ENCODE peak calls at places on chromosomes 12 and 14, in nine cellular contexts. One of them, this sample, is unnamed.

GRCh38 chr12:47881826-47882427 is 22.9 kb downstream of the VDR start:
- DNase-seq in Right ventricle myocardium superior: no peak
- DNase-seq in NCI-H1417 treated with DMSO at 0.1 percent for 48 hours: no peak
- DNase-seq in mucosa of gallbladder: peak
- DNase-seq in astrocyte of the cerebellum: peak
- DNase-seq in substantia nigra: no peak
- DNase-seq in uterus: peak
- DNase-seq in naive B cell: no peak
- DNase-seq in HTR-8/SVneo: peak
- DNase-seq in this sample: no peak

GRCh38 chr12:117875652-117876491 is 92.9 kb downstream of the KSR2 start:
- DNase-seq in Right ventricle myocardium superior: peak
- DNase-seq in NCI-H1417 treated with DMSO at 0.1 percent for 48 hours: peak
- DNase-seq in mucosa of gallbladder: no peak
- DNase-seq in astrocyte of the cerebellum: no peak
- DNase-seq in substantia nigra: no peak
- DNase-seq in uterus: no peak
- DNase-seq in naive B cell: peak
- DNase-seq in HTR-8/SVneo: no peak
- DNase-seq in this sample: no peak

GRCh38 chr12:81692008-81692407 is 67.1 kb downstream of the PPFIA2 start:
- DNase-seq in Right ventricle myocardium superior: no peak
- DNase-seq in NCI-H1417 treated with DMSO at 0.1 percent for 48 hours: no peak
- DNase-seq in mucosa of gallbladder: peak
- DNase-seq in astrocyte of the cerebellum: no peak
- DNase-seq in substantia nigra: no peak
- DNase-seq in uterus: no peak
- DNase-seq in naive B cell: no peak
- DNase-seq in HTR-8/SVneo: no peak
- DNase-seq in this sample: no peak

GRCh38 chr14:34324363-34324795 is 137.7 kb downstream of the SPTSSA start:
- DNase-seq in Right ventricle myocardium superior: no peak
- DNase-seq in NCI-H1417 treated with DMSO at 0.1 percent for 48 hours: no peak
- DNase-seq in mucosa of gallbladder: peak
- DNase-seq in astrocyte of the cerebellum: no peak
- DNase-seq in substantia nigra: no peak
- DNase-seq in uterus: no peak
- DNase-seq in naive B cell: no peak
- DNase-seq in HTR-8/SVneo: peak
- DNase-seq in this sample: peak

GRCh38 chr12:101779626-101780025 is 40.4 kb upstream of the SYCP3 start:
- DNase-seq in Right ventricle myocardium superior: no peak
- DNase-seq in NCI-H1417 treated with DMSO at 0.1 percent for 48 hours: no peak
- DNase-seq in mucosa of gallbladder: no peak
- DNase-seq in astrocyte of the cerebellum: no peak
- DNase-seq in substantia nigra: no peak
- DNase-seq in uterus: no peak
- DNase-seq in naive B cell: no peak
- DNase-seq in HTR-8/SVneo: no peak
- DNase-seq in this sample: no peak

GRCh38 chr12:94032368-94032767 is 116.0 kb upstream of the PLXNC1 start:
- DNase-seq in Right ventricle myocardium superior: no peak
- DNase-seq in NCI-H1417 treated with DMSO at 0.1 percent for 48 hours: no peak
- DNase-seq in mucosa of gallbladder: no peak
- DNase-seq in astrocyte of the cerebellum: no peak
- DNase-seq in substantia nigra: no peak
- DNase-seq in uterus: peak
- DNase-seq in naive B cell: no peak
- DNase-seq in HTR-8/SVneo: no peak
- DNase-seq in this sample: no peak

GRCh38 chr12:127810026-127810425 is 456.9 kb upstream of the TMEM132C start:
- DNase-seq in Right ventricle myocardium superior: no peak
- DNase-seq in NCI-H1417 treated with DMSO at 0.1 percent for 48 hours: no peak
- DNase-seq in mucosa of gallbladder: no peak
- DNase-seq in astrocyte of the cerebellum: peak
- DNase-seq in substantia nigra: no peak
- DNase-seq in uterus: no peak
- DNase-seq in naive B cell: no peak
- DNase-seq in HTR-8/SVneo: peak
- DNase-seq in this sample: no peak

GRCh38 chr12:29794869-29795268 is 11.1 kb upstream of the TMTC1 start:
- DNase-seq in Right ventricle myocardium superior: no peak
- DNase-seq in NCI-H1417 treated with DMSO at 0.1 percent for 48 hours: no peak
- DNase-seq in mucosa of gallbladder: no peak
- DNase-seq in astrocyte of the cerebellum: no peak
- DNase-seq in substantia nigra: no peak
- DNase-seq in uterus: no peak
- DNase-seq in naive B cell: no peak
- DNase-seq in HTR-8/SVneo: no peak
- DNase-seq in this sample: no peak

GRCh38 chr12:119630962-119631550 is 36.9 kb upstream of the PRKAB1 start:
- DNase-seq in Right ventricle myocardium superior: no peak
- DNase-seq in NCI-H1417 treated with DMSO at 0.1 percent for 48 hours: no peak
- DNase-seq in mucosa of gallbladder: no peak
- DNase-seq in astrocyte of the cerebellum: no peak
- DNase-seq in substantia nigra: no peak
- DNase-seq in uterus: no peak
- DNase-seq in naive B cell: no peak
- DNase-seq in HTR-8/SVneo: no peak
- DNase-seq in this sample: no peak

GRCh38 chr12:1122803-1123202 is 131.8 kb downstream of the ERC1 start:
- DNase-seq in Right ventricle myocardium superior: no peak
- DNase-seq in NCI-H1417 treated with DMSO at 0.1 percent for 48 hours: no peak
- DNase-seq in mucosa of gallbladder: no peak
- DNase-seq in astrocyte of the cerebellum: no peak
- DNase-seq in substantia nigra: no peak
- DNase-seq in uterus: no peak
- DNase-seq in naive B cell: no peak
- DNase-seq in HTR-8/SVneo: no peak
- DNase-seq in this sample: peak

This sample was measured in Kasumi-1.